ENCODE peak calls at places on chromosomes 6 and 20, in eight cellular contexts. N is non-pigmented ciliary epithelial cell; A is upper lobe of right lung; X is NCI-H2081; T is activated CD8-positive, alpha-beta memory T cell treated with anti-CD3 and anti-CD28 coated beads for 24 hours; U is NCI-H1105 treated with DMSO at 0.1 percent for 48 hours; P is heart right ventricle; Y is mammary epithelial cell. J is an unnamed sample.

GRCh38 chr20:17960927-17961599 is 7.5 kb downstream of the SNX5 start:
- DNase-seq in N (no peak), A (no peak), X (no peak), T (peak; percentile 38), U (no peak), P (peak; percentile 45), Y (no peak), J (no peak)

GRCh38 chr6:139483082-139483481 is 108.6 kb upstream of the CITED2 start:
- DNase-seq in N (no peak), A (no peak), X (no peak), T (no peak), U (no peak), P (no peak), Y (no peak), J (no peak)

GRCh38 chr6:31033075-31033474 is 22.8 kb downstream of the MUC22 start:
- DNase-seq in N (no peak), A (no peak), X (no peak), T (no peak), U (no peak), P (no peak), Y (no peak), J (no peak)

GRCh38 chr6:111628117-111628866 is 22.6 kb upstream of the TRAF3IP2 start:
- DNase-seq in N (no peak), A (no peak), X (no peak), T (no peak), U (no peak), P (no peak), Y (no peak), J (no peak)

GRCh38 chr6:115159733-115160132 is 816.9 kb upstream of the HS3ST5 start:
- DNase-seq in N (no peak), A (no peak), X (no peak), T (no peak), U (no peak), P (no peak), Y (no peak), J (no peak)

GRCh38 chr6:84547341-84547794 is 217.0 kb downstream of the TBX18 start:
- DNase-seq in N (no peak), A (no peak), X (no peak), T (no peak), U (no peak), P (no peak), Y (no peak), J (no peak)

GRCh38 chr6:170449835-170450753 is 103.0 kb downstream of the PSMB1 start:
- DNase-seq in N (no peak), A (peak; percentile 66), X (no peak), T (no peak), U (no peak), P (no peak), Y (no peak), J (no peak)

GRCh38 chr20:26276811-26277210 is 580.2 kb upstream of the ZNF337 start:
- DNase-seq in N (no peak), A (no peak), X (no peak), T (no peak), U (no peak), P (no peak), Y (peak; percentile 0), J (no peak)

GRCh38 chr20:37990571-37991151 is 42.6 kb downstream of the TTI1 start:
- DNase-seq in N (peak; percentile 50), A (peak; percentile 80), X (no peak), T (peak; percentile 69), U (no peak), P (peak; percentile 64), Y (peak; percentile 91), J (peak; percentile 59)

GRCh38 chr6:153832543-153832942 is 206.5 kb upstream of the OPRM1 start:
- DNase-seq in N (no peak), A (no peak), X (no peak), T (no peak), U (no peak), P (no peak), Y (no peak), J (no peak)

GRCh38 chr20:5920581-5920980 is 29.8 kb downstream of the TRMT6 start:
- DNase-seq in N (no peak), A (no peak), X (no peak), T (no peak), U (no peak), P (no peak), Y (no peak), J (no peak)

GRCh38 chr6:111471533-111471932 is 11.5 kb downstream of the REV3L start:
- DNase-seq in N (no peak), A (no peak), X (no peak), T (no peak), U (no peak), P (no peak), Y (no peak), J (no peak)

GRCh38 chr6:32074996-32075532 is 34.1 kb downstream of the TNXB start:
- DNase-seq in N (no peak), A (no peak), X (no peak), T (no peak), U (no peak), P (no peak), Y (no peak), J (no peak)

GRCh38 chr20:24769878-24770627 is 179.0 kb upstream of the CST7 start:
- DNase-seq in N (no peak), A (no peak), X (no peak), T (peak; percentile 37), U (no peak), P (no peak), Y (no peak), J (no peak)

GRCh38 chr6:99933129-99933528 is 60.9 kb downstream of the MCHR2 start:
- DNase-seq in N (peak; percentile 56), A (no peak), X (no peak), T (no peak), U (no peak), P (no peak), Y (peak; percentile 6), J (no peak)

GRCh38 chr6:163428373-163428772 is 13.9 kb downstream of the QKI start:
- DNase-seq in N (no peak), A (no peak), X (no peak), T (no peak), U (no peak), P (no peak), Y (no peak), J (no peak)

GRCh38 chr6:12419626-12420272 is 129.6 kb downstream of the EDN1 start:
- DNase-seq in N (no peak), A (no peak), X (no peak), T (no peak), U (no peak), P (no peak), Y (no peak), J (no peak)

GRCh38 chr20:10288954-10289646 is 70.5 kb downstream of the SNAP25 start:
- DNase-seq in N (no peak), A (no peak), X (no peak), T (no peak), U (no peak), P (no peak), Y (no peak), J (no peak)

GRCh38 chr6:140083375-140083774 is 708.9 kb upstream of the CITED2 start:
- DNase-seq in N (no peak), A (no peak), X (no peak), T (no peak), U (no peak), P (no peak), Y (no peak), J (no peak)

GRCh38 chr6:134090591-134090990 is 38.2 kb upstream of the SLC2A12 start:
- DNase-seq in N (no peak), A (no peak), X (no peak), T (no peak), U (no peak), P (no peak), Y (no peak), J (no peak)

GRCh38 chr20:40540163-40540562 is 148.9 kb downstream of the MAFB start:
- DNase-seq in N (no peak), A (no peak), X (no peak), T (no peak), U (no peak), P (no peak), Y (no peak), J (no peak)

GRCh38 chr20:51423810-51424209 is 118.7 kb downstream of the NFATC2 start:
- DNase-seq in N (no peak), A (no peak), X (no peak), T (no peak), U (no peak), P (no peak), Y (no peak), J (no peak)

GRCh38 chr6:12709116-12709515 is 7.5 kb upstream of the PHACTR1 start:
- DNase-seq in N (peak; percentile 50), A (no peak), X (no peak), T (no peak), U (no peak), P (no peak), Y (no peak), J (no peak)

GRCh38 chr6:19836799-19837510 is at the start of gene ID4:
- DNase-seq in N (peak; percentile 77), A (peak; percentile 97), X (peak; percentile 77), T (no peak), U (peak; percentile 90), P (peak; percentile 92), Y (peak; percentile 7), J (no peak)

GRCh38 chr6:2534406-2535139 is 216.1 kb downstream of the MYLK4 start:
- DNase-seq in N (no peak), A (no peak), X (no peak), T (no peak), U (no peak), P (no peak), Y (no peak), J (no peak)

GRCh38 chr6:52697903-52698302 is 27.0 kb downstream of the TMEM14A start:
- DNase-seq in N (no peak), A (no peak), X (no peak), T (no peak), U (no peak), P (no peak), Y (peak; percentile 14), J (no peak)

GRCh38 chr20:4067600-4068261 is 52.4 kb upstream of the RNF24 start:
- DNase-seq in N (no peak), A (no peak), X (no peak), T (no peak), U (no peak), P (no peak), Y (peak; percentile 78), J (no peak)

GRCh38 chr6:24549158-24549557 is 54.4 kb downstream of the ALDH5A1 start:
- DNase-seq in N (no peak), A (no peak), X (no peak), T (no peak), U (no peak), P (no peak), Y (no peak), J (no peak)

GRCh38 chr6:113879186-113880096 is 22.3 kb downstream of the MARCKS start:
- DNase-seq in N (peak; percentile 78), A (no peak), X (peak; percentile 47), T (no peak), U (peak; percentile 78), P (no peak), Y (peak; percentile 64), J (peak; percentile 12)

GRCh38 chr6:144931172-144932035 is 646.3 kb downstream of the UTRN start:
- DNase-seq in N (no peak), A (no peak), X (peak; percentile 43), T (no peak), U (peak; percentile 52), P (no peak), Y (peak; percentile 39), J (peak; percentile 37)

GRCh38 chr20:2624190-2624589 is 28.2 kb upstream of the NOP56 start:
- DNase-seq in N (no peak), A (no peak), X (no peak), T (no peak), U (no peak), P (no peak), Y (no peak), J (no peak)

GRCh38 chr6:122789078-122789861 is at the start of gene SMPDL3A:
- DNase-seq in N (peak; percentile 74), A (peak; percentile 88), X (peak; percentile 58), T (peak; percentile 66), U (peak; percentile 83), P (peak; percentile 72), Y (peak; percentile 74), J (peak; percentile 36)

GRCh38 chr6:14903176-14904088 is 342.4 kb upstream of the JARID2 start:
- DNase-seq in N (no peak), A (no peak), X (no peak), T (no peak), U (no peak), P (no peak), Y (peak; percentile 29), J (no peak)